ENCODE peak calls at places on chromosomes 7 and 10, in seven cellular contexts. One of them, this sample, is unnamed.

GRCh38 chr7:2862831-2863361 is 18.8 kb upstream of the GNA12 start:
- DNase-seq in endothelial cell of umbilical vein: no peak
- DNase-seq in Peyer's patch: no peak
- DNase-seq in sigmoid colon: no peak
- DNase-seq in right lobe of liver: no peak
- DNase-seq in uterus: peak; percentile 31
- DNase-seq in stomach: no peak
- DNase-seq in this sample: no peak

GRCh38 chr10:18362892-18363291 is 222.7 kb downstream of the CACNB2 start:
- DNase-seq in endothelial cell of umbilical vein: no peak
- DNase-seq in Peyer's patch: no peak
- DNase-seq in sigmoid colon: no peak
- DNase-seq in right lobe of liver: no peak
- DNase-seq in uterus: no peak
- DNase-seq in stomach: no peak
- DNase-seq in this sample: no peak

GRCh38 chr10:119687192-119688032 is 36.2 kb downstream of the BAG3 start:
- DNase-seq in endothelial cell of umbilical vein: peak; percentile 63
- DNase-seq in Peyer's patch: no peak
- DNase-seq in sigmoid colon: no peak
- DNase-seq in right lobe of liver: no peak
- DNase-seq in uterus: no peak
- DNase-seq in stomach: no peak
- DNase-seq in this sample: no peak

GRCh38 chr7:92667816-92668540 is 77.8 kb upstream of the FAM133B start:
- DNase-seq in endothelial cell of umbilical vein: no peak
- DNase-seq in Peyer's patch: no peak
- DNase-seq in sigmoid colon: no peak
- DNase-seq in right lobe of liver: no peak
- DNase-seq in uterus: no peak
- DNase-seq in stomach: no peak
- DNase-seq in this sample: no peak

GRCh38 chr7:25716421-25716820 is 435.6 kb upstream of the NFE2L3 start:
- DNase-seq in endothelial cell of umbilical vein: no peak
- DNase-seq in Peyer's patch: no peak
- DNase-seq in sigmoid colon: no peak
- DNase-seq in right lobe of liver: no peak
- DNase-seq in uterus: no peak
- DNase-seq in stomach: no peak
- DNase-seq in this sample: no peak

GRCh38 chr10:114518401-114519305 is 114.4 kb upstream of the AFAP1L2 start:
- DNase-seq in endothelial cell of umbilical vein: no peak
- DNase-seq in Peyer's patch: no peak
- DNase-seq in sigmoid colon: no peak
- DNase-seq in right lobe of liver: no peak
- DNase-seq in uterus: no peak
- DNase-seq in stomach: no peak
- DNase-seq in this sample: no peak

GRCh38 chr7:107277331-107277730 is 108.5 kb downstream of the HBP1 start:
- DNase-seq in endothelial cell of umbilical vein: no peak
- DNase-seq in Peyer's patch: no peak
- DNase-seq in sigmoid colon: no peak
- DNase-seq in right lobe of liver: no peak
- DNase-seq in uterus: no peak
- DNase-seq in stomach: no peak
- DNase-seq in this sample: no peak

GRCh38 chr10:122510736-122511135 is 49.4 kb downstream of the HTRA1 start:
- DNase-seq in endothelial cell of umbilical vein: no peak
- DNase-seq in Peyer's patch: no peak
- DNase-seq in sigmoid colon: no peak
- DNase-seq in right lobe of liver: no peak
- DNase-seq in uterus: no peak
- DNase-seq in stomach: no peak
- DNase-seq in this sample: no peak

GRCh38 chr10:30818010-30818660 is 188.6 kb upstream of the LYZL2 start:
- DNase-seq in endothelial cell of umbilical vein: peak; percentile 92
- DNase-seq in Peyer's patch: no peak
- DNase-seq in sigmoid colon: peak; percentile 78
- DNase-seq in right lobe of liver: peak; percentile 67
- DNase-seq in uterus: no peak
- DNase-seq in stomach: peak; percentile 39
- DNase-seq in this sample: peak; percentile 85

GRCh38 chr7:83819911-83820310 is 171.0 kb upstream of the SEMA3E start:
- DNase-seq in endothelial cell of umbilical vein: no peak
- DNase-seq in Peyer's patch: no peak
- DNase-seq in sigmoid colon: no peak
- DNase-seq in right lobe of liver: no peak
- DNase-seq in uterus: no peak
- DNase-seq in stomach: no peak
- DNase-seq in this sample: no peak

GRCh38 chr10:72753760-72754231 is 61.9 kb downstream of the MCU start:
- DNase-seq in endothelial cell of umbilical vein: no peak
- DNase-seq in Peyer's patch: no peak
- DNase-seq in sigmoid colon: no peak
- DNase-seq in right lobe of liver: no peak
- DNase-seq in uterus: no peak
- DNase-seq in stomach: no peak
- DNase-seq in this sample: no peak

GRCh38 chr10:22230331-22230833 is 12.6 kb upstream of the EBLN1 start:
- DNase-seq in endothelial cell of umbilical vein: peak; percentile 75
- DNase-seq in Peyer's patch: no peak
- DNase-seq in sigmoid colon: no peak
- DNase-seq in right lobe of liver: no peak
- DNase-seq in uterus: no peak
- DNase-seq in stomach: no peak
- DNase-seq in this sample: no peak

GRCh38 chr7:2651336-2651735 is 19.6 kb downstream of the TTYH3 start:
- DNase-seq in endothelial cell of umbilical vein: no peak
- DNase-seq in Peyer's patch: no peak
- DNase-seq in sigmoid colon: no peak
- DNase-seq in right lobe of liver: no peak
- DNase-seq in uterus: no peak
- DNase-seq in stomach: no peak
- DNase-seq in this sample: no peak

GRCh38 chr7:482521-483083 is 37.0 kb downstream of the PDGFA start:
- DNase-seq in endothelial cell of umbilical vein: no peak
- DNase-seq in Peyer's patch: no peak
- DNase-seq in sigmoid colon: no peak
- DNase-seq in right lobe of liver: no peak
- DNase-seq in uterus: no peak
- DNase-seq in stomach: no peak
- DNase-seq in this sample: no peak

GRCh38 chr7:93021748-93022147 is 96.0 kb downstream of the SAMD9 start:
- DNase-seq in endothelial cell of umbilical vein: no peak
- DNase-seq in Peyer's patch: no peak
- DNase-seq in sigmoid colon: no peak
- DNase-seq in right lobe of liver: no peak
- DNase-seq in uterus: no peak
- DNase-seq in stomach: no peak
- DNase-seq in this sample: no peak

GRCh38 chr10:6215241-6215640 is 12.5 kb downstream of the PFKFB3 start:
- DNase-seq in endothelial cell of umbilical vein: no peak
- DNase-seq in Peyer's patch: no peak
- DNase-seq in sigmoid colon: no peak
- DNase-seq in right lobe of liver: no peak
- DNase-seq in uterus: no peak
- DNase-seq in stomach: no peak
- DNase-seq in this sample: no peak

GRCh38 chr10:35803046-35803445 is 160.9 kb upstream of the FZD8 start:
- DNase-seq in endothelial cell of umbilical vein: no peak
- DNase-seq in Peyer's patch: no peak
- DNase-seq in sigmoid colon: no peak
- DNase-seq in right lobe of liver: no peak
- DNase-seq in uterus: no peak
- DNase-seq in stomach: no peak
- DNase-seq in this sample: no peak

GRCh38 chr7:74203157-74203556 is 6.6 kb upstream of the LAT2 start:
- DNase-seq in endothelial cell of umbilical vein: peak; percentile 40
- DNase-seq in Peyer's patch: no peak
- DNase-seq in sigmoid colon: peak; percentile 61
- DNase-seq in right lobe of liver: no peak
- DNase-seq in uterus: no peak
- DNase-seq in stomach: peak; percentile 43
- DNase-seq in this sample: peak; percentile 44

DNA sequence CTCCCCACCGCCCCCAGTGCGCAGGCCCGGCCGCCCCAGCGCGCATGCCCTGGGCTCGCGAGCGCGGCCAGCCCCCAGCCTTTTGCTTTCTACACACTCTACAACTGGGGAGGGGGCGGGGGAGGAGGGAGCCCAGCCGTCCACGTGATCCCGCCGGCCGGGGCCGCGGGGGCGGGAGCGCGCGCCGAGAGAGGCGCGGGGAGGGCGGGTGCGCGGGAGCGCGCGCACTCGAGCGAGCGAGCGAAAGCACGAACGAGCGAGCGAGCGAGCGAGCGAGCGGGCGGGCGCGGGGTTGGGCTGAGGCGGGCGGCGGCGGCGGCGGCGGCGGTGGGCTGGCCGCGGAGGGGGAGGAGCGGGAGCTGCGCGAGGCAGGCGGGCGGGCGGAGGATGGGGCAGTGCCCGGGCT is at the start of gene AUTS2:
- DNase-seq in endothelial cell of umbilical vein: peak; percentile 84
- DNase-seq in Peyer's patch: peak; percentile 71
- DNase-seq in sigmoid colon: peak; percentile 94
- DNase-seq in right lobe of liver: peak; percentile 80
- DNase-seq in uterus: peak; percentile 92
- DNase-seq in stomach: peak; percentile 78
- DNase-seq in this sample: peak; percentile 93
- H3K27ac ChIP-seq in endothelial cell of umbilical vein: no peak within 1 kb of the TSS
- H3K27ac ChIP-seq in Peyer's patch: peak within 1 kb of the TSS; percentile 50
- H3K27ac ChIP-seq in sigmoid colon: peak within 1 kb of the TSS; percentile 90
- H3K27ac ChIP-seq in right lobe of liver: peak within 1 kb of the TSS; percentile 66
- H3K27ac ChIP-seq in uterus: peak within 1 kb of the TSS; percentile 92
- H3K27ac ChIP-seq in stomach: peak within 1 kb of the TSS; percentile 89
- H3K27ac ChIP-seq in this sample: peak within 1 kb of the TSS; percentile 80

GRCh38 chr7:128343554-128344430 is at the start of gene RBM28:
- DNase-seq in endothelial cell of umbilical vein: peak; percentile 89
- DNase-seq in Peyer's patch: peak; percentile 88
- DNase-seq in sigmoid colon: peak; percentile 93
- DNase-seq in right lobe of liver: peak; percentile 86
- DNase-seq in uterus: peak; percentile 80
- DNase-seq in stomach: peak; percentile 88
- DNase-seq in this sample: peak; percentile 94
- TF ChIP-seq POLR2A in endothelial cell of umbilical vein: peak; percentile 93
- TF ChIP-seq POLR2A in Peyer's patch: peak; percentile 44
- TF ChIP-seq POLR2A in sigmoid colon: no peak
- TF ChIP-seq POLR2A in right lobe of liver: peak; percentile 57
- TF ChIP-seq POLR2A in uterus: peak; percentile 50
- TF ChIP-seq POLR2A in stomach: no peak
- TF ChIP-seq POLR2A in this sample: peak; percentile 8

GRCh38 chr7:151011097-151011409 is 13.2 kb downstream of the ATG9B start:
- DNase-seq in endothelial cell of umbilical vein: no peak
- DNase-seq in Peyer's patch: peak; percentile 39
- DNase-seq in sigmoid colon: no peak
- DNase-seq in right lobe of liver: no peak
- DNase-seq in uterus: no peak
- DNase-seq in stomach: no peak
- DNase-seq in this sample: no peak
- H3K4me3 ChIP-seq in endothelial cell of umbilical vein: no peak overlapping the region
- H3K4me3 ChIP-seq in Peyer's patch: no peak overlapping the region
- H3K4me3 ChIP-seq in sigmoid colon: no peak overlapping the region
- H3K4me3 ChIP-seq in right lobe of liver: no peak overlapping the region
- H3K4me3 ChIP-seq in uterus: no peak overlapping the region
- H3K4me3 ChIP-seq in stomach: no peak overlapping the region
- H3K4me3 ChIP-seq in this sample: no peak overlapping the region

GRCh38 chr10:62534051-62534450 is 159.9 kb downstream of the ZNF365 start:
- DNase-seq in endothelial cell of umbilical vein: no peak
- DNase-seq in Peyer's patch: no peak
- DNase-seq in sigmoid colon: no peak
- DNase-seq in right lobe of liver: no peak
- DNase-seq in uterus: no peak
- DNase-seq in stomach: no peak
- DNase-seq in this sample: no peak

GRCh38 chr10:62527019-62527827 is 153.1 kb downstream of the ZNF365 start:
- DNase-seq in endothelial cell of umbilical vein: no peak
- DNase-seq in Peyer's patch: no peak
- DNase-seq in sigmoid colon: no peak
- DNase-seq in right lobe of liver: no peak
- DNase-seq in uterus: no peak
- DNase-seq in stomach: no peak
- DNase-seq in this sample: peak; percentile 84

GRCh38 chr10:62528441-62528840 is 154.3 kb downstream of the ZNF365 start:
- DNase-seq in endothelial cell of umbilical vein: no peak
- DNase-seq in Peyer's patch: no peak
- DNase-seq in sigmoid colon: no peak
- DNase-seq in right lobe of liver: no peak
- DNase-seq in uterus: no peak
- DNase-seq in stomach: no peak
- DNase-seq in this sample: no peak
- H3K27ac ChIP-seq in endothelial cell of umbilical vein: no peak overlapping the region
- H3K27ac ChIP-seq in Peyer's patch: peak overlapping the region; percentile 73
- H3K27ac ChIP-seq in sigmoid colon: no peak overlapping the region
- H3K27ac ChIP-seq in right lobe of liver: no peak overlapping the region
- H3K27ac ChIP-seq in uterus: no peak overlapping the region
- H3K27ac ChIP-seq in stomach: no peak overlapping the region
- H3K27ac ChIP-seq in this sample: peak overlapping the region; percentile 76

DNA sequence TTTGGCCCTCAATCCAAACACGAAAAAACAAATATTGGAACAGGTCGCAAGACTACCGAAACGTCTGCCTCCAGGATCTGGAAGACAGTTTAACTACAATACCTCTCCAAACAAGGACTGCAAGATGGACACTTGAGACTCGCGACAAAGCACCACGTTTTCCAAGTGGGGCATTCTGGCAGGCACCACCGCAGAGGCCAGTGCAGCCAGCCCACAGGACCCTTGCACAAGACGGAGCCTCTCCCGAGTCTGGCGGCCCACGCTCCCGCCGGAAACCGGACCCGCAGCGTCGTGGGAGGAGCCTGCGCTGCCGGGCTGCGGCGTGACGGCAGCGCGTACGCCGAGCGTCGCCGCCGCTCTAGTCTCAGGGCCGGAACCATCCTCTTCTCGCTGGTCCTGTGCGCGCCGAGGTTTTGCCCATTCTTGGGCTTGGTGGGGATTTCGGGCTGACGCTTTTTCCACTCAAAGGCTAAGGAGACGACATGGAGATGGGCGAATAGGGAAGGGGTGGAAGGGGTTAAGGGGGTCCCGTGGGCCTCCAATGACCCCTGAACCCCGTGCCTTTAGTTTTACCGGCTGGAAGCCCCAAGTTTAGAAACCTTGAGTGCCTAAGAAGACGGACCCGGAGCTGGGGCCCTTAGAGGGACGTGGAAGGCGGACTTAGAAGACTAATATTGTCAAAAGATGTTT is at the start of gene ORC5:
- DNase-seq in endothelial cell of umbilical vein: peak; percentile 85
- DNase-seq in Peyer's patch: peak; percentile 84
- DNase-seq in sigmoid colon: peak; percentile 83
- DNase-seq in right lobe of liver: peak; percentile 77
- DNase-seq in uterus: peak; percentile 43
- DNase-seq in stomach: peak; percentile 73
- DNase-seq in this sample: peak; percentile 95
- TF ChIP-seq POLR2A in endothelial cell of umbilical vein: peak; percentile 95
- TF ChIP-seq POLR2A in Peyer's patch: peak; percentile 58
- TF ChIP-seq POLR2A in sigmoid colon: peak; percentile 74
- TF ChIP-seq POLR2A in right lobe of liver: peak; percentile 84
- TF ChIP-seq POLR2A in uterus: peak; percentile 67
- TF ChIP-seq POLR2A in stomach: no peak
- TF ChIP-seq POLR2A in this sample: peak; percentile 22